ENCODE peak calls at places on chromosomes 11 and 22, in six cellular contexts. J is H9, H is mesenchymal stem cell, N is IMR-90, Z is neuronal stem cell, X is trophoblast cell. D is an unnamed sample.
A peak's percentile ranks its signal among the peaks of the same experiment; 100 is the strongest.

GRCh38 chr22:38707984-38708383 is 2.2 kb downstream of the GTPBP1 start:
- DNase-seq in J (no peak), H (no peak), N (no peak), Z (no peak), X (no peak), D (no peak)

GRCh38 chr11:128310005-128310404 is 277.4 kb downstream of the ETS1 start:
- DNase-seq in J (no peak), H (peak; percentile 59), N (peak; percentile 8), Z (no peak), X (no peak), D (no peak)

GRCh38 chr11:36455658-36456111 is 54.4 kb downstream of the TRAF6 start:
- DNase-seq in J (no peak), H (peak; percentile 99), N (peak; percentile 98), Z (peak; percentile 29), X (peak; percentile 12), D (no peak)

GRCh38 chr11:27945323-27945722 is 162.6 kb downstream of the KIF18A start:
- DNase-seq in J (no peak), H (no peak), N (no peak), Z (no peak), X (no peak), D (no peak)

GRCh38 chr11:102389253-102389652 is 42.2 kb downstream of the BIRC2 start:
- DNase-seq in J (no peak), H (no peak), N (no peak), Z (no peak), X (no peak), D (no peak)

GRCh38 chr11:65651589-65652510 is 10.9 kb downstream of the RELA start:
- DNase-seq in J (no peak), H (peak; percentile 68), N (peak; percentile 38), Z (no peak), X (peak; percentile 85), D (no peak)

GRCh38 chr22:46637711-46638600 is 17.8 kb downstream of the GRAMD4 start:
- DNase-seq in J (no peak), H (no peak), N (no peak), Z (no peak), X (no peak), D (no peak)

GRCh38 chr11:70066628-70067027 is 11.5 kb upstream of the ANO1 start:
- DNase-seq in J (peak; percentile 21), H (no peak), N (no peak), Z (no peak), X (no peak), D (no peak)

GRCh38 chr22:37374571-37374970 is 52.7 kb downstream of the ELFN2 start:
- DNase-seq in J (no peak), H (no peak), N (no peak), Z (no peak), X (no peak), D (no peak)

GRCh38 chr11:4044971-4045646 is 49.5 kb upstream of the RRM1 start:
- DNase-seq in J (no peak), H (no peak), N (no peak), Z (no peak), X (no peak), D (no peak)

GRCh38 chr11:72755794-72756285 is 3.6 kb upstream of the ARAP1 start:
- DNase-seq in J (no peak), H (no peak), N (no peak), Z (no peak), X (no peak), D (no peak)

GRCh38 chr22:41683052-41683451 is 5.6 kb downstream of the SNU13 start:
- DNase-seq in J (no peak), H (no peak), N (no peak), Z (no peak), X (no peak), D (no peak)

GRCh38 chr11:71447791-71448256 is 369 bp downstream of the DHCR7 start:
- DNase-seq in J (no peak), H (peak; percentile 56), N (no peak), Z (peak; percentile 48), X (no peak), D (peak; percentile 83)

GRCh38 chr11:122242731-122243130 is 126.7 kb upstream of the BLID start:
- DNase-seq in J (no peak), H (no peak), N (no peak), Z (no peak), X (no peak), D (no peak)

GRCh38 chr11:75338516-75339218 is 12.8 kb downstream of the ARRB1 start:
- DNase-seq in J (no peak), H (peak; percentile 77), N (peak; percentile 65), Z (no peak), X (no peak), D (no peak)

GRCh38 chr22:27846248-27846760 is 44.7 kb upstream of the MN1 start:
- DNase-seq in J (no peak), H (no peak), N (no peak), Z (no peak), X (no peak), D (peak; percentile 29)

GRCh38 chr11:35391922-35392813 is 27.2 kb downstream of the SLC1A2 start:
- DNase-seq in J (peak; percentile 87), H (peak; percentile 82), N (peak; percentile 84), Z (peak; percentile 80), X (peak; percentile 73), D (peak; percentile 98)

GRCh38 chr11:112470355-112470754 is 209.7 kb upstream of the PLET1 start:
- DNase-seq in J (no peak), H (peak; percentile 8), N (peak; percentile 4), Z (no peak), X (no peak), D (no peak)

GRCh38 chr11:112464949-112465348 is 204.3 kb upstream of the PLET1 start:
- DNase-seq in J (no peak), H (no peak), N (no peak), Z (no peak), X (no peak), D (no peak)

GRCh38 chr11:112467721-112468120 is 207.1 kb upstream of the PLET1 start:
- DNase-seq in J (no peak), H (no peak), N (no peak), Z (no peak), X (no peak), D (no peak)

GRCh38 chr11:112465433-112466024 is 204.9 kb upstream of the PLET1 start:
- DNase-seq in J (no peak), H (peak; percentile 15), N (no peak), Z (no peak), X (no peak), D (no peak)

GRCh38 chr11:112469376-112469775 is 208.7 kb upstream of the PLET1 start:
- DNase-seq in J (no peak), H (no peak), N (no peak), Z (no peak), X (no peak), D (no peak)
- H3K14ac ChIP-seq in J (no peak overlapping the region), H (no peak overlapping the region), N (no peak overlapping the region), Z (no peak overlapping the region), X (no peak overlapping the region), D (no peak overlapping the region)

GRCh38 chr11:117995472-117995871 is 9.3 kb downstream of the IL10RA start:
- DNase-seq in J (no peak), H (no peak), N (no peak), Z (no peak), X (no peak), D (no peak)
- H3K14ac ChIP-seq in J (no peak overlapping the region), H (no peak overlapping the region), N (no peak overlapping the region), Z (no peak overlapping the region), X (no peak overlapping the region), D (no peak overlapping the region)

DNA sequence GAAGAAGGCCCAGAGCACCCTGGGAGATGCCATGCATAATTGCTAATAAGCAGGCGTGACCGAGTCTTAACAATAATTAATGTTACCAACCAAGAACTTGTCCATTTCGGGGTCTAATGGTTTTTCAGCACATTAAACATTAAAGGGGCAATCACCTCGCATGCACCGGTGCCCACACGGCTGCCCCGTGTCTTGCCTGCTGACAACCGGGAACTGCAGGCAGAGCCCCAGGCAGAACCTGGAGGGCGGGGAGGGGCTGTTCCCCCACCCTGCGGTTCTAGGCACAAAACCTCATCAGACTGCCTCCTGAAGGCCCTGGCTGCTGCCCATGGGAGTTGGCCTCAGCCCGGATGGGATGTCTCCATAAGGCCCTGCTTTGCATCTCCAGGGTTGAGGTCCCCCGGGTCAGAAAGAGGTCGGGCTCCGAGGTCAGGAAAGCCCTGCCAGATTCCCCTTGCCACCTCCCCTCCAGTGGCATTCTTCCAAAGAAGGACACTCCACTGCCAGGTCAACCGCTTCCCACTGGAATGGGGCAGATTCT is 168.9 kb downstream of the BUD13 start:
- DNase-seq in J (no peak), H (no peak), N (no peak), Z (no peak), X (no peak), D (no peak)
- H3K14ac ChIP-seq in J (no peak overlapping the region), H (no peak overlapping the region), N (no peak overlapping the region), Z (no peak overlapping the region), X (no peak overlapping the region), D (no peak overlapping the region)

GRCh38 chr11:134544095-134544815 is 132.2 kb upstream of the B3GAT1 start:
- DNase-seq in J (peak; percentile 28), H (no peak), N (no peak), Z (no peak), X (peak; percentile 48), D (peak; percentile 34)
- H3K14ac ChIP-seq in J (no peak overlapping the region), H (no peak overlapping the region), N (no peak overlapping the region), Z (no peak overlapping the region), X (peak overlapping the region; percentile 35), D (no peak overlapping the region)